ENCODE peak calls at places on chromosomes 12 and 14, in seven cellular contexts. Z is IMR-90; M is astrocyte; U is breast epithelium; H is effector memory CD4-positive, alpha-beta T cell; Q is lung; A is left ventricle myocardium inferior. V is an unnamed sample.

GRCh38 chr12:663293-663871 is at the start of gene NINJ2:
- DNase-seq in Z (no peak), M (peak; percentile 15), U (no peak), H (no peak), Q (no peak), A (peak; percentile 18), V (no peak)

GRCh38 chr12:77537648-77538047 is 293.0 kb upstream of the NAV3 start:
- DNase-seq in Z (no peak), M (no peak), U (no peak), H (no peak), Q (no peak), A (no peak), V (no peak)

GRCh38 chr14:35332517-35333346 is 40.5 kb downstream of the PSMA6 start:
- DNase-seq in Z (no peak), M (no peak), U (no peak), H (no peak), Q (no peak), A (no peak), V (no peak)

GRCh38 chr12:11795910-11796459 is 146.5 kb downstream of the ETV6 start:
- DNase-seq in Z (peak; percentile 91), M (peak; percentile 97), U (no peak), H (no peak), Q (no peak), A (no peak), V (no peak)

GRCh38 chr14:30214456-30215090 is 286.9 kb upstream of the PRKD1 start:
- DNase-seq in Z (peak; percentile 85), M (peak; percentile 58), U (no peak), H (no peak), Q (no peak), A (no peak), V (peak; percentile 42)

GRCh38 chr14:59849371-59850130 is 21.0 kb downstream of the RTN1 start:
- DNase-seq in Z (no peak), M (no peak), U (no peak), H (no peak), Q (no peak), A (no peak), V (no peak)

GRCh38 chr14:51855234-51855633 is 5.2 kb upstream of the GNG2 start:
- DNase-seq in Z (peak; percentile 83), M (peak; percentile 78), U (no peak), H (no peak), Q (no peak), A (no peak), V (no peak)

GRCh38 chr14:60723218-60724079 is 702 bp downstream of the SIX4 start:
- DNase-seq in Z (peak; percentile 62), M (peak; percentile 49), U (peak; percentile 57), H (no peak), Q (peak; percentile 44), A (no peak), V (peak; percentile 50)

GRCh38 chr14:56487761-56488160 is 91.8 kb upstream of the TMEM260 start:
- DNase-seq in Z (peak; percentile 67), M (peak; percentile 15), U (no peak), H (no peak), Q (no peak), A (no peak), V (no peak)

GRCh38 chr12:109625131-109625559 is 51.6 kb downstream of the MVK start:
- DNase-seq in Z (peak; percentile 20), M (peak; percentile 19), U (no peak), H (no peak), Q (no peak), A (peak; percentile 19), V (no peak)

GRCh38 chr14:90499908-90500664 is 103.3 kb downstream of the CALM1 start:
- DNase-seq in Z (no peak), M (no peak), U (no peak), H (no peak), Q (no peak), A (no peak), V (no peak)

GRCh38 chr12:49705479-49706267 is 1.5 kb downstream of the FMNL3 start:
- DNase-seq in Z (peak; percentile 84), M (peak; percentile 75), U (no peak), H (no peak), Q (peak; percentile 28), A (peak; percentile 29), V (peak; percentile 67)

GRCh38 chr14:24692382-24693352 is 58.7 kb upstream of the GZMB start:
- DNase-seq in Z (no peak), M (no peak), U (no peak), H (peak; percentile 39), Q (no peak), A (no peak), V (no peak)

GRCh38 chr14:68625366-68626090 is 167.3 kb downstream of the ZFP36L1 start:
- DNase-seq in Z (no peak), M (no peak), U (no peak), H (no peak), Q (no peak), A (no peak), V (no peak)

GRCh38 chr12:121388421-121388981 is 11.4 kb upstream of the RNF34 start:
- DNase-seq in Z (peak; percentile 94), M (peak; percentile 77), U (no peak), H (no peak), Q (no peak), A (no peak), V (peak; percentile 75)

GRCh38 chr12:28209782-28210181 is 19.5 kb downstream of the CCDC91 start:
- DNase-seq in Z (no peak), M (no peak), U (no peak), H (no peak), Q (no peak), A (no peak), V (no peak)

GRCh38 chr14:29028973-29029582 is 262.5 kb downstream of the FOXG1 start:
- DNase-seq in Z (peak; percentile 50), M (peak; percentile 15), U (no peak), H (no peak), Q (no peak), A (no peak), V (no peak)

GRCh38 chr14:89041245-89041585 is 216.8 kb downstream of the TTC8 start:
- DNase-seq in Z (no peak), M (no peak), U (peak; percentile 82), H (no peak), Q (peak; percentile 50), A (no peak), V (no peak)

GRCh38 chr12:113297621-113298471 is 37.1 kb downstream of the SLC8B1 start:
- DNase-seq in Z (no peak), M (no peak), U (no peak), H (no peak), Q (no peak), A (no peak), V (no peak)

GRCh38 chr14:34044373-34044637 is 93.4 kb upstream of the EGLN3 start:
- DNase-seq in Z (no peak), M (no peak), U (no peak), H (no peak), Q (no peak), A (no peak), V (no peak)

GRCh38 chr14:68365228-68365627 is 427.6 kb downstream of the ZFP36L1 start:
- DNase-seq in Z (peak; percentile 82), M (peak; percentile 87), U (no peak), H (no peak), Q (no peak), A (no peak), V (peak; percentile 54)

GRCh38 chr12:103313894-103314293 is 181.9 kb downstream of the C12orf42 start:
- DNase-seq in Z (no peak), M (no peak), U (no peak), H (no peak), Q (no peak), A (no peak), V (no peak)

GRCh38 chr12:5745251-5745888 is 199.7 kb downstream of the ANO2 start:
- DNase-seq in Z (peak; percentile 58), M (no peak), U (no peak), H (no peak), Q (peak; percentile 71), A (peak; percentile 66), V (peak; percentile 66)

GRCh38 chr14:49768301-49769121 is 558 bp downstream of the KLHDC2 start:
- DNase-seq in Z (peak; percentile 66), M (peak; percentile 68), U (peak; percentile 57), H (peak; percentile 62), Q (peak; percentile 62), A (peak; percentile 38), V (no peak)

GRCh38 chr12:83506841-83507240 is 820.1 kb downstream of the TMTC2 start:
- DNase-seq in Z (no peak), M (no peak), U (no peak), H (no peak), Q (no peak), A (no peak), V (peak; percentile 86)

DNA sequence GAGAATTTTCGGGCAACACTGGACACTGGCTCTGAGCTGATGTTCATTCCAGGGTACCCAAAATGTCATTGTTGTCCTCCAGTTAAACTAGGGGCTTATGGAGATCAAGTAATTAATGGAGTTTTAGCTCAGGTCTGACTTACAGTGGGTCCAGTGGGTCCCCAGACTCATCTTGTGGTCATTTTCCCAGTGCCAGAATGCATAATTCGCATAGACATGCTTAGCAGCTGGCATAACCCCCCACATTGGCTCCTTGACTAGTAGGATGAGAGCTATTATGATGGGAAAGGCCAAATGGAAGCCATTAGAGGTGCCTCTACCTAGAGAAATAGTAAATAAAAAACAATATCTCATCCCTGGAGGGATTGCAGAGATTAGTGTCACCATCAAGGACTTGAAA is 818.9 kb downstream of the TMTC2 start:
- DNase-seq in Z (no peak), M (no peak), U (no peak), H (no peak), Q (no peak), A (no peak), V (peak; percentile 61)
- H3K9me3 ChIP-seq in Z (peaks cover 13% of the 10 kb centered on the region), M (no peaks in the 10 kb centered on the region), U (no peaks in the 10 kb centered on the region), H (no peaks in the 10 kb centered on the region), Q (peaks cover 2% of the 10 kb centered on the region), A (no peaks in the 10 kb centered on the region), V (no peaks in the 10 kb centered on the region)

GRCh38 chr14:85675957-85676356 is 146.0 kb downstream of the FLRT2 start:
- DNase-seq in Z (no peak), M (no peak), U (no peak), H (no peak), Q (no peak), A (no peak), V (no peak)
- H3K9me3 ChIP-seq in Z (no peaks in the 10 kb centered on the region), M (no peaks in the 10 kb centered on the region), U (no peaks in the 10 kb centered on the region), H (no peaks in the 10 kb centered on the region), Q (no peaks in the 10 kb centered on the region), A (no peaks in the 10 kb centered on the region), V (no peaks in the 10 kb centered on the region)

GRCh38 chr14:66281036-66281776 is 205.0 kb upstream of the CCDC196 start:
- DNase-seq in Z (no peak), M (no peak), U (no peak), H (no peak), Q (no peak), A (peak; percentile 25), V (no peak)

GRCh38 chr14:66288511-66288910 is 197.7 kb upstream of the CCDC196 start:
- DNase-seq in Z (no peak), M (no peak), U (no peak), H (no peak), Q (no peak), A (no peak), V (no peak)

GRCh38 chr14:66284346-66284745 is 201.8 kb upstream of the CCDC196 start:
- DNase-seq in Z (peak; percentile 0), M (peak; percentile 22), U (no peak), H (no peak), Q (no peak), A (no peak), V (no peak)
- H3K9me3 ChIP-seq in Z (peaks cover 18% of the 10 kb centered on the region), M (no peaks in the 10 kb centered on the region), U (peaks cover 4% of the 10 kb centered on the region), H (peaks cover 4% of the 10 kb centered on the region), Q (peaks cover 4% of the 10 kb centered on the region), A (peaks cover 3% of the 10 kb centered on the region), V (no peaks in the 10 kb centered on the region)

DNA sequence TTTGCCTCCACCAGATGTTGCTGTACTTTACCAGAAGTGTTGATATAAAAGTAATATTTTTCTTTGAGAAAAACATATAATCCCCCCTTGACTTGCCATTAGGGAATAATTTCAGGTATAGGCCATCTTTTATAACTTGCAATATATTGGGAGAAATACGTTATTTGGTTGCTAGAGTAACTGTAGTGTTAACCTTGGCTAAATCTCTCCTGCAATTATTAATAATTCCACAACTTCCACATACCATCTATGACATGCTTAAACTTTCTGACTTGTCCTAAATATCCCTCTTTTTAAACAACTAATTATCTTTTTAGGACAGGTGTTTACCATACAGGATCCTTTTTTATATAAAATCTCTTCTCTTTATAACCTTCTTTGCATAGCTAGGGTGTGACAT is 1048.2 kb downstream of the SLC16A7 start:
- DNase-seq in Z (no peak), M (no peak), U (no peak), H (no peak), Q (no peak), A (no peak), V (no peak)
- H3K9me3 ChIP-seq in Z (peaks cover 10% of the 10 kb centered on the region), M (peaks cover 3% of the 10 kb centered on the region), U (peaks cover 41% of the 10 kb centered on the region), H (no peaks in the 10 kb centered on the region), Q (peaks cover 9% of the 10 kb centered on the region), A (peaks cover 31% of the 10 kb centered on the region), V (no peaks in the 10 kb centered on the region)